ENCODE peak calls at places on chromosomes 16 and 17, in seven cellular contexts. L is stimulated activated naive B cell treated with anti-CD40 and anti-IgM and Interleukin-4, amounts not matched to agents 10 μg/mL and 1 μg/mL and 100 μg/mL, for 72 hours; Y is WTC11; F is BJ; U is NCI-H524 treated with DMSO at 0.1 percent for 48 hours; G is suprapubic skin; X is NCI-H146. R is an unnamed sample.

GRCh38 chr16:59950431-59950830 is 1216.3 kb upstream of the GOT2 start:
- DNase-seq in L (no peak), Y (no peak), F (no peak), U (no peak), G (no peak), X (no peak), R (no peak)

GRCh38 chr16:2798723-2799204 is 494 bp downstream of the PRSS41 start:
- DNase-seq in L (no peak), Y (no peak), F (no peak), U (no peak), G (peak), X (no peak), R (no peak)

GRCh38 chr16:77212736-77213541 is 13.7 kb downstream of the SYCE1L start:
- DNase-seq in L (peak), Y (peak), F (no peak), U (no peak), G (peak), X (peak), R (no peak)

GRCh38 chr16:76926042-76926441 is 264.9 kb upstream of the MON1B start:
- DNase-seq in L (no peak), Y (no peak), F (no peak), U (no peak), G (no peak), X (no peak), R (no peak)

GRCh38 chr16:81410643-81411235 is 33.9 kb upstream of the CMIP start:
- DNase-seq in L (no peak), Y (no peak), F (no peak), U (no peak), G (no peak), X (no peak), R (no peak)

GRCh38 chr16:58127634-58128033 is 1.5 kb downstream of the CFAP20 start:
- DNase-seq in L (no peak), Y (no peak), F (no peak), U (no peak), G (no peak), X (no peak), R (no peak)

GRCh38 chr16:89657442-89658220 is at the start of the genes CHMP1A and SPATA33:
- DNase-seq in L (peak), Y (peak), F (peak), U (peak), G (peak), X (peak), R (peak)

GRCh38 chr17:81409190-81409935 is 14.1 kb downstream of the BAHCC1 start:
- DNase-seq in L (no peak), Y (peak), F (no peak), U (no peak), G (no peak), X (no peak), R (no peak)

GRCh38 chr16:85935957-85936760 is 37.2 kb downstream of the IRF8 start:
- DNase-seq in L (peak), Y (no peak), F (no peak), U (no peak), G (no peak), X (no peak), R (peak)

GRCh38 chr17:68868708-68869107 is 86.5 kb downstream of the ABCA8 start:
- DNase-seq in L (no peak), Y (no peak), F (no peak), U (no peak), G (no peak), X (no peak), R (no peak)

GRCh38 chr17:44203731-44204452 is 4.2 kb upstream of the ATXN7L3 start:
- DNase-seq in L (peak), Y (peak), F (no peak), U (no peak), G (no peak), X (peak), R (peak)

GRCh38 chr17:81445642-81446500 is 50.6 kb downstream of the BAHCC1 start:
- DNase-seq in L (no peak), Y (peak), F (no peak), U (no peak), G (no peak), X (no peak), R (no peak)

GRCh38 chr17:61253293-61253801 is 146.3 kb upstream of the TBX2 start:
- DNase-seq in L (no peak), Y (no peak), F (no peak), U (no peak), G (no peak), X (no peak), R (no peak)

GRCh38 chr16:78925071-78925714 is 675.3 kb downstream of the MAF start:
- DNase-seq in L (no peak), Y (peak), F (no peak), U (no peak), G (no peak), X (no peak), R (peak)

GRCh38 chr16:17275076-17275732 is 195.6 kb downstream of the XYLT1 start:
- DNase-seq in L (no peak), Y (no peak), F (no peak), U (no peak), G (no peak), X (no peak), R (no peak)

GRCh38 chr17:42653179-42654124 is 5.6 kb upstream of the TUBG2 start:
- DNase-seq in L (no peak), Y (peak), F (peak), U (no peak), G (peak), X (peak), R (no peak)

GRCh38 chr17:56699186-56699895 is 105.8 kb downstream of the NOG start:
- DNase-seq in L (no peak), Y (peak), F (peak), U (no peak), G (peak), X (no peak), R (no peak)

GRCh38 chr17:27991594-27991993 is 50.9 kb upstream of the NLK start:
- DNase-seq in L (no peak), Y (no peak), F (no peak), U (no peak), G (no peak), X (no peak), R (no peak)

GRCh38 chr17:82212331-82213250 is at the start of gene CCDC57:
- DNase-seq in L (peak), Y (peak), F (no peak), U (no peak), G (peak), X (peak), R (no peak)

R was measured in GM12864.